ENCODE peak calls at places on chromosomes 3 and 15, in six cellular contexts. S is globus pallidus, D is NCI-H1092, I is mucosa of descending colon, Z is HFFc6, H is AG20443. A is an unnamed sample.

GRCh38 chr3:144744473-144744872 is 772.9 kb downstream of the DIPK2A start:
- DNase-seq in S (no peak), D (no peak), I (no peak), Z (no peak), H (no peak), A (no peak)

GRCh38 chr15:40823572-40824343 is 4.8 kb downstream of the PPP1R14D start:
- DNase-seq in S (no peak), D (no peak), I (no peak), Z (no peak), H (no peak), A (no peak)

GRCh38 chr15:51907136-51907862 is 64.3 kb downstream of the LEO1 start:
- DNase-seq in S (no peak), D (no peak), I (no peak), Z (peak), H (peak), A (no peak)

GRCh38 chr15:27361418-27361817 is 390.4 kb downstream of the GABRG3 start:
- DNase-seq in S (no peak), D (no peak), I (no peak), Z (no peak), H (no peak), A (no peak)

GRCh38 chr3:197487911-197488391 is 67.8 kb downstream of the BDH1 start:
- DNase-seq in S (no peak), D (peak), I (peak), Z (peak), H (peak), A (no peak)

GRCh38 chr3:47370887-47371697 is 9.7 kb upstream of the PTPN23 start:
- DNase-seq in S (no peak), D (no peak), I (peak), Z (peak), H (peak), A (no peak)

GRCh38 chr15:77552066-77552465 is 80.6 kb downstream of the LINGO1 start:
- DNase-seq in S (no peak), D (no peak), I (no peak), Z (no peak), H (no peak), A (no peak)

GRCh38 chr15:54772663-54773062 is 424.1 kb downstream of the RSL24D1 start:
- DNase-seq in S (no peak), D (no peak), I (no peak), Z (no peak), H (no peak), A (no peak)

GRCh38 chr3:62228467-62228866 is 144.9 kb downstream of the FEZF2 start:
- DNase-seq in S (no peak), D (no peak), I (no peak), Z (no peak), H (no peak), A (no peak)

GRCh38 chr3:172036541-172037215 is 2.7 kb upstream of the FNDC3B start:
- DNase-seq in S (no peak), D (no peak), I (no peak), Z (no peak), H (no peak), A (no peak)

GRCh38 chr3:69329897-69330296 is 56.0 kb downstream of the FRMD4B start:
- DNase-seq in S (no peak), D (no peak), I (no peak), Z (peak), H (peak), A (no peak)

GRCh38 chr3:49700453-49701128 is 11.2 kb downstream of the RNF123 start:
- DNase-seq in S (no peak), D (no peak), I (no peak), Z (no peak), H (no peak), A (no peak)

GRCh38 chr3:177345049-177345972 is 148.0 kb upstream of the TBL1XR1 start:
- DNase-seq in S (peak), D (peak), I (peak), Z (peak), H (peak), A (peak)

GRCh38 chr3:49703443-49703927 is 14.1 kb downstream of the RNF123 start:
- DNase-seq in S (peak), D (no peak), I (peak), Z (peak), H (peak), A (peak)

GRCh38 chr15:63969652-63970421 is 76.4 kb downstream of the DAPK2 start:
- DNase-seq in S (no peak), D (no peak), I (peak), Z (no peak), H (peak), A (no peak)

GRCh38 chr3:32816439-32817194 is 1.2 kb upstream of the TRIM71 start:
- DNase-seq in S (no peak), D (no peak), I (no peak), Z (no peak), H (peak), A (no peak)

GRCh38 chr15:89129123-89129815 is 41.0 kb downstream of the ABHD2 start:
- DNase-seq in S (peak), D (no peak), I (peak), Z (no peak), H (peak), A (no peak)